ENCODE peak calls at places on chromosome 3, in eight cellular contexts. W, R, I, N, K, E, O and Z are unnamed samples.

GRCh38 chr3:102057781-102058421 is 208.6 kb downstream of the NFKBIZ start:
- DNase-seq in O (no peak), K (no peak), E (no peak), R (no peak), I (no peak), N (no peak), W (no peak), Z (no peak)

GRCh38 chr3:123816673-123817207 is 67.4 kb downstream of the MYLK start:
- DNase-seq in N (no peak), I (peak), W (peak), E (no peak), K (peak), O (no peak), R (no peak), Z (peak)

GRCh38 chr3:66450389-66451022 is 50.3 kb downstream of the LRIG1 start:
- DNase-seq in N (no peak), I (peak), E (no peak), K (peak), W (peak), R (no peak), O (peak), Z (peak)

GRCh38 chr3:160564949-160565441 is 376 bp downstream of the KPNA4 start:
- DNase-seq in R (no peak), O (no peak), K (peak), I (peak), E (no peak), N (no peak), W (peak), Z (no peak)

GRCh38 chr3:59559721-59560514 is 510.1 kb upstream of the CFAP20DC start:
- DNase-seq in W (peak), N (no peak), R (peak), E (no peak), I (peak), O (no peak), K (peak), Z (peak)

GRCh38 chr3:178258121-178258520 is 278.1 kb upstream of the KCNMB2 start:
- DNase-seq in N (no peak), E (no peak), W (no peak), R (no peak), I (no peak), K (no peak), O (no peak), Z (no peak)

GRCh38 chr3:65919841-65920240 is 118.9 kb downstream of the MAGI1 start:
- DNase-seq in R (no peak), O (no peak), I (peak), E (no peak), W (no peak), K (peak), N (no peak), Z (no peak)

GRCh38 chr3:130870423-130870822 is 23.5 kb upstream of the ATP2C1 start:
- DNase-seq in R (no peak), N (no peak), K (no peak), W (no peak), I (no peak), O (no peak), E (no peak), Z (no peak)

GRCh38 chr3:58487140-58487886 is 4.6 kb upstream of the KCTD6 start:
- DNase-seq in W (peak), O (no peak), K (peak), R (peak), I (peak), N (peak), E (no peak), Z (no peak)

GRCh38 chr3:42123012-42123581 is 31.9 kb downstream of the TRAK1 start:
- DNase-seq in K (peak), N (no peak), W (no peak), I (peak), E (no peak), R (no peak), O (no peak), Z (no peak)

GRCh38 chr3:88061749-88062148 is 2.7 kb downstream of the ZNF654 start:
- DNase-seq in E (no peak), R (no peak), K (peak), I (no peak), W (no peak), O (no peak), N (no peak), Z (no peak)

GRCh38 chr3:38005076-38006020 is 14.8 kb downstream of the VILL start:
- DNase-seq in I (no peak), R (no peak), W (no peak), O (peak), E (peak), K (no peak), N (no peak), Z (no peak)

GRCh38 chr3:21645121-21645897 is 105.7 kb downstream of the ZNF385D start:
- DNase-seq in I (no peak), K (peak), O (no peak), R (no peak), E (no peak), W (peak), N (no peak), Z (no peak)

GRCh38 chr3:129829640-129830039 is 63.9 kb downstream of the TMCC1 start:
- DNase-seq in W (peak), K (peak), N (no peak), R (peak), O (no peak), E (peak), I (peak), Z (peak)

GRCh38 chr3:37229740-37230139 is 55.4 kb upstream of the LRRFIP2 start:
- DNase-seq in R (no peak), N (no peak), K (no peak), W (no peak), I (no peak), O (no peak), E (no peak), Z (no peak)

GRCh38 chr3:31770822-31771326 is 210.2 kb downstream of the OSBPL10 start:
- DNase-seq in K (peak), W (no peak), R (no peak), N (no peak), O (no peak), I (peak), E (no peak), Z (no peak)

GRCh38 chr3:111936191-111936841 is 42.5 kb upstream of the ABHD10 start:
- DNase-seq in R (peak), E (no peak), O (no peak), K (peak), I (peak), N (no peak), W (peak), Z (peak)

GRCh38 chr3:42964286-42964685 is 14.8 kb upstream of the GASK1A start:
- DNase-seq in E (no peak), N (no peak), K (no peak), W (no peak), R (no peak), O (no peak), I (no peak), Z (no peak)

GRCh38 chr3:150083653-150084037 is 113.0 kb upstream of the PFN2 start:
- DNase-seq in O (no peak), E (no peak), W (peak), N (no peak), R (no peak), I (peak), K (no peak), Z (no peak)

GRCh38 chr3:142958707-142959106 is 4.8 kb downstream of the PAQR9 start:
- DNase-seq in W (no peak), R (no peak), I (peak), K (peak), E (no peak), O (no peak), N (no peak), Z (peak)

GRCh38 chr3:126816956-126817777 is 113.1 kb downstream of the CHCHD6 start:
- DNase-seq in O (no peak), E (no peak), I (no peak), N (no peak), W (no peak), K (no peak), R (no peak), Z (no peak)

GRCh38 chr3:134326126-134326525 is 48.1 kb downstream of the AMOTL2 start:
- DNase-seq in E (no peak), N (peak), W (no peak), R (no peak), O (peak), K (no peak), I (no peak), Z (no peak)